ENCODE peak calls at places on chromosomes 16 and 17, in ten cellular contexts. R is HCT116; M is CD4-positive, alpha-beta T cell; E is endothelial cell; P is GM12864; Z is osteocyte; T is coronary artery; W is activated B cell treated with CpG ODN at 0.5 μM for 24 hours; C is stomach; S is ovary. B is an unnamed sample.

GRCh38 chr17:74380086-74380958 is 13.0 kb downstream of the GPR142 start:
- DNase-seq in R (peak; percentile 54), M (no peak), E (no peak), P (no peak), Z (no peak), T (no peak), W (no peak), C (peak; percentile 70), S (no peak), B (peak; percentile 23)

GRCh38 chr17:71392715-71393567 is 727.9 kb upstream of the SOX9 start:
- DNase-seq in R (no peak), M (no peak), E (no peak), P (no peak), Z (no peak), T (no peak), W (no peak), C (no peak), S (no peak), B (no peak)

GRCh38 chr17:44759916-44760243 is 1.1 kb downstream of the ADAM11 start:
- DNase-seq in R (no peak), M (no peak), E (no peak), P (no peak), Z (no peak), T (no peak), W (no peak), C (no peak), S (no peak), B (no peak)

GRCh38 chr17:17494499-17495447 is 1.4 kb downstream of the RASD1 start:
- DNase-seq in R (no peak), M (no peak), E (peak; percentile 45), P (no peak), Z (no peak), T (no peak), W (no peak), C (peak; percentile 63), S (peak; percentile 51), B (no peak)

GRCh38 chr16:9909072-9909471 is 273.2 kb downstream of the GRIN2A start:
- DNase-seq in R (no peak), M (no peak), E (no peak), P (no peak), Z (no peak), T (no peak), W (no peak), C (no peak), S (no peak), B (no peak)

GRCh38 chr16:22652463-22652845 is 141.8 kb downstream of the NPIPB5 start:
- DNase-seq in R (no peak), M (no peak), E (no peak), P (no peak), Z (peak; percentile 73), T (peak; percentile 62), W (no peak), C (no peak), S (no peak), B (no peak)

GRCh38 chr17:30567231-30568116 is 90.3 kb downstream of the GOSR1 start:
- DNase-seq in R (no peak), M (no peak), E (no peak), P (no peak), Z (peak; percentile 56), T (no peak), W (no peak), C (peak; percentile 7), S (no peak), B (no peak)

GRCh38 chr17:38444151-38444550 is 15.9 kb downstream of the ARHGAP23 start:
- DNase-seq in R (no peak), M (peak; percentile 35), E (peak; percentile 78), P (no peak), Z (no peak), T (no peak), W (peak; percentile 40), C (peak; percentile 78), S (peak; percentile 76), B (no peak)

GRCh38 chr16:16133943-16134604 is 89.2 kb downstream of the ABCC6 start:
- DNase-seq in R (no peak), M (no peak), E (no peak), P (no peak), Z (no peak), T (no peak), W (no peak), C (no peak), S (no peak), B (no peak)

GRCh38 chr17:75260679-75261335 is 599 bp downstream of the GGA3 start:
- DNase-seq in R (no peak), M (no peak), E (no peak), P (no peak), Z (no peak), T (no peak), W (no peak), C (no peak), S (no peak), B (no peak)

DNA sequence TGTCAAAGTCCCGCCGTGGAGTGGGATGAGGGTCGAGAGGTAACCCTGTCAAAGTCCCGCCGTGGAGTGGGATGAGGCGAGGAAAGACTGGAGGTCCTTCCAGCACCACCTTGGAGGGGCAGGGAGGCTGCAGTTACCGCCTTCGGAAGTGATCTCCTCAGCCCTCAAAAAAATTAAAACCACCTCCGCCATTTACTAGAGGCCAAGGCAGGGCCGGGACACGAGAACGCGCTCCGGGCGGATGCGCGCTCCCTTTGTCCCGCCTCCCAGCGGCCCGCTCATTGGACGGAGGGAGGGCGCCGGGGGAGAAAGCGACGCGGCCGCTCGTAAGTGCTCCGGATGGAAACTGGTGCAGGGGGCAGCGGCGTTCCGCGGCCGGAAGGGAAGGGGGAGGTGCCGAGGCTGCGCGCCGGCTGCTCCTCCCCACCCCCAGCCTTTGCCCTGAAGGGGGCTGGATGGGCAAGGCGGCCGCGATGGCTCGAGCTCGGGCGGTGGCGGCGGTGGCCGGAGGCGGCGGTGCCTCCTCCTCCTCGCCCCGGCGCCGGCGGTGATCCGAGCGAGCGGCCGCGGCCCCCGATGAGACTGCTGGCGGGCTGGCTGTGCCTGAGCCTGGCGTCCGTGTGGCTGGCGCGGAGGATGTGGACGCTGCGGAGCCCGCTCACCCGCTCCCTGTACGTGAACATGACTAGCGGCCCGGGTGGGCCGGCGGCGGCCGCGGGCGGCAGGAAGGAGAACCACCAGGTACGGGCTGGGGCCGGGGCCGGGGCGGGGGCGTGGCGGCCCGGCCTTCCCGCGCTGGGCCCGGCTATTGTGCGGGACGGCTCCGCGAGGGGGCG is at the start of gene METTL9:
- DNase-seq in R (peak; percentile 61), M (peak; percentile 91), E (peak; percentile 94), P (peak; percentile 76), Z (peak; percentile 97), T (peak; percentile 96), W (peak; percentile 94), C (peak; percentile 96), S (peak; percentile 94), B (no peak)
- TF ChIP-seq CTCF in R (no peak), M (no peak), E (no peak), P (no peak), Z (no peak), T (no peak), W (no peak), C (no peak), S (no peak), B (no peak)

DNA sequence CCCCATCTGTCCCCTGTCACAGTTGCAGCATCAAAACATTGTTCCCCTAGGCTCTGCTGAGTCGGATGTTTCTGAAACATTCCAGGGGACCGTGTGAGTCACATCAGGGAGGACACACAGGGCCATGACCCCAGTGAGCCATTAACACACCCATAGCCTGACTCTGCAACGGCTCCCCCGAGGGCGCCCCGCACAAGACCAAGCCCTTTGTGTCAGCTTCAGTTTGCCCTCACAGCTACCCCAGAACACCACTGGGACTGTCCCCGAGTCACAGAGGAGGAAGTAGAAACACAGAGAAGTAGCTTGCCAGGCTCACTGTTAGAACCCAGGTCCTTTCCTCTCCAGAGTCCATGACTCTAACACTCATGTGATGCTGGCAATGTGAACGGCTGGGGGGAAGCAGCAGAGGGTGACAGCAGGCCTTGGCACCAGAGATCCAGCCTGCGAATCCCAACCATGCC is 63.2 kb upstream of the HSBP1 start:
- DNase-seq in R (no peak), M (no peak), E (no peak), P (no peak), Z (peak; percentile 64), T (no peak), W (peak; percentile 23), C (no peak), S (no peak), B (peak; percentile 33)
- TF ChIP-seq CTCF in R (no peak), M (no peak), E (no peak), P (no peak), Z (no peak), T (no peak), W (no peak), C (no peak), S (no peak), B (no peak)

DNA sequence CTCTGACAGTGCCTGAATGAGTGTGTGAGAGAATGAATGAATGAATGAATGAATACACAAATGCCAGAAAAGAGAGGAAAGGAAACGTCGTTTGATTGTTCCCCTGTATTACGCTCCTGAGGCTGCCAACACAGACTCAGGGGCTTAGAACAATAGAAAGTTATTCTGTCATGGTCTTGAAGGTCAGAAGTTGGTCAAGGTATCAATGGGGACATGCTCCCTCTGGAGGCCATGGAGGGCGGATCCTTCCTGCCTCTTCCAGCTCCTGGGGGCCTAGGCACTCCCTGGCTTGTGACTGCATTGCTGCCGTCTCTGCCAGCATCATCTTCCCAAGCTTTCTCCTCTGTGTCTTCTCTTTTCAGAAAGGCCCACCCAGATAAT is 1.5 kb upstream of the SLC38A8 start:
- DNase-seq in R (peak; percentile 41), M (no peak), E (peak; percentile 52), P (no peak), Z (no peak), T (no peak), W (no peak), C (no peak), S (no peak), B (no peak)
- TF ChIP-seq CTCF in R (peak; percentile 80), M (no peak), E (peak; percentile 23), P (peak; percentile 29), Z (peak; percentile 47), T (no peak), W (no peak), C (no peak), S (no peak), B (peak; percentile 68)

DNA sequence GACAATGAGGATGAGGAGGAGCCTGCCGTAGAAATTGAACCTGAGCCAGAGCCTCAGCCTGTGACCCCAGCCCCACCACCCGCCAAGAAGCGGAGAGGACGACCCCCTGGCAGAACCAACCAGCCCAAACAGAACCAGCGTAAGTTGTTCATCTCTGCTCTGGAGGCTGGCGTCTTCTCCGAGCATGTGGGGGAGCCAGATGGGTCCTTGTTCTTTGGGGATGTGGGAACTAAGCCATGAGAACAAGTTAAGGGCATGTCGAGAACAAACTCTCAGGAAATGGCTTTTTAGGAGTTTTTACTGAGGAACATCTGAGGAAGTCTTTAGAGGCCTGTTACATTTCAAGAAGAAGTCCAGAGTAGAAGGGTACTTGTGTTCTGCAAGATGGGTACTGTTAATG is 8.2 kb upstream of the CARMIL2 start:
- DNase-seq in R (no peak), M (no peak), E (no peak), P (no peak), Z (no peak), T (no peak), W (no peak), C (no peak), S (no peak), B (no peak)
- TF ChIP-seq CTCF in R (no peak), M (no peak), E (no peak), P (no peak), Z (no peak), T (no peak), W (no peak), C (no peak), S (no peak), B (no peak)